ENCODE peak calls at places on chromosomes 3 and 15, in five cellular contexts. H is SK-N-SH, G is K562, W is IMR-90, Q is GM12878. P is an unnamed sample.

GRCh38 chr15:57751177-57751800 is 44.8 kb downstream of the POLR2M start:
- DNase-seq in Q (no peak), H (peak; percentile 48), W (peak; percentile 40), G (no peak), P (peak; percentile 3)

GRCh38 chr3:162525052-162525451 is 1028.4 kb downstream of the OTOL1 start:
- DNase-seq in G (no peak), H (no peak), Q (no peak), W (peak; percentile 94), P (no peak)

GRCh38 chr3:197810901-197811300 is 19.8 kb downstream of the LRCH3 start:
- DNase-seq in Q (no peak), H (no peak), W (no peak), G (no peak), P (no peak)

GRCh38 chr3:10697918-10698317 is 118.1 kb upstream of the SLC6A11 start:
- DNase-seq in W (no peak), H (no peak), G (peak; percentile 76), Q (no peak), P (no peak)

GRCh38 chr3:134312072-134312872 is 61.6 kb upstream of the RYK start:
- DNase-seq in H (peak; percentile 48), Q (no peak), W (no peak), G (no peak), P (no peak)

GRCh38 chr3:134656211-134656800 is 5.5 kb upstream of the KY start:
- DNase-seq in W (no peak), G (no peak), Q (no peak), H (no peak), P (no peak)

GRCh38 chr3:99614768-99615167 is 23.6 kb upstream of the COL8A1 start:
- DNase-seq in W (no peak), H (no peak), G (no peak), Q (no peak), P (no peak)

GRCh38 chr3:72414481-72415016 is 433.7 kb downstream of the SHQ1 start:
- DNase-seq in Q (no peak), W (no peak), H (no peak), G (no peak), P (no peak)

GRCh38 chr15:87547470-87548181 is 708.9 kb downstream of the NTRK3 start:
- DNase-seq in Q (no peak), G (no peak), H (no peak), W (no peak), P (no peak)

GRCh38 chr3:27556854-27557253 is 72.7 kb upstream of the SLC4A7 start:
- DNase-seq in Q (no peak), H (no peak), G (no peak), W (peak; percentile 72), P (no peak)

GRCh38 chr15:87660494-87661129 is 595.9 kb downstream of the NTRK3 start:
- DNase-seq in W (no peak), H (no peak), G (no peak), Q (no peak), P (no peak)

GRCh38 chr3:194110483-194110882 is 25.5 kb upstream of the HES1 start:
- DNase-seq in G (no peak), W (no peak), H (no peak), Q (no peak), P (no peak)
- TF ChIP-seq MXI1 in G (no peak), W (no peak), H (no peak), Q (no peak), P (no peak)

GRCh38 chr3:49799761-49800160 is at the start of gene CDHR4:
- DNase-seq in W (peak; percentile 72), H (no peak), Q (no peak), G (no peak), P (peak; percentile 44)
- TF ChIP-seq MXI1 in W (no peak), H (no peak), Q (no peak), G (no peak), P (no peak)

DNA sequence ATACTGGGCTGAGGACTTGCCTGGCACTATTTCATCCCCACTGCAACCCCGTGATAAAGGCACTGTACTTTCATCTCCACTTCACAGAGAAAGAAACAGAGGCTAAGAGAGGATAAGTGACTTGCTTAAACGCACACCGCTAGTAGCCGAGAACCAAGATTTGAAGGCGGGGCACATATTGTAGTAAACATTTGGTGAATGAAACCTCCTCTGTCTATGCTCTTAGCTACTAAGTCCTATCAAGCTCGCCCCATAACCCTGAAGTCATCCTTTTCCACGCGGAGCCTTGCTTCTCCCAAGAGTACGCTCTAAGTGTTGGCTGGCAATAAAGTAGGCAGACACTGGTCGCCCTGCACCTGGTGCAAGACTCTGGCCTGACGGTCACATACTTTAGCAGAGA is 1.1 kb downstream of the POMGNT2 start:
- DNase-seq in Q (no peak), W (no peak), G (no peak), H (no peak), P (no peak)
- TF ChIP-seq MXI1 in Q (no peak), W (no peak), G (no peak), H (no peak), P (no peak)

GRCh38 chr15:85897207-85897817 is 102.6 kb upstream of the KLHL25 start:
- DNase-seq in G (no peak), H (no peak), W (no peak), Q (no peak), P (no peak)
- TF ChIP-seq MXI1 in G (no peak), H (no peak), W (no peak), Q (no peak), P (no peak)

GRCh38 chr15:28994830-28995180 is 109.0 kb downstream of the APBA2 start:
- DNase-seq in W (no peak), Q (no peak), G (no peak), H (no peak), P (no peak)
- TF ChIP-seq MXI1 in W (no peak), Q (no peak), G (no peak), H (no peak), P (no peak)

GRCh38 chr15:70395164-70395563 is 297.4 kb upstream of the TLE3 start:
- DNase-seq in W (no peak), G (no peak), Q (no peak), H (no peak), P (no peak)
- TF ChIP-seq MXI1 in W (no peak), G (no peak), Q (no peak), H (no peak), P (no peak)